ENCODE peak calls at places on chromosomes 5 and 9, in four cellular contexts. J, Q, N and H are unnamed samples.

GRCh38 chr5:773517-774264 is 10.8 kb downstream of the ZDHHC11B start:
- DNase-seq in J (no peak), Q (peak), N (no peak), H (no peak)

GRCh38 chr9:126378761-126379160 is 52.1 kb downstream of the MVB12B start:
- DNase-seq in J (no peak), Q (no peak), N (no peak), H (no peak)

GRCh38 chr5:1808466-1808865 is 7.3 kb downstream of the NDUFS6 start:
- DNase-seq in J (peak), Q (peak), N (peak), H (peak)

GRCh38 chr5:89425062-89425461 is 542.1 kb upstream of the MEF2C start:
- DNase-seq in J (no peak), Q (no peak), N (no peak), H (no peak)

GRCh38 chr5:132427285-132428146 is 58.0 kb downstream of the SLC22A5 start:
- DNase-seq in J (no peak), Q (no peak), N (peak), H (peak)

GRCh38 chr5:179679014-179679674 is 1.7 kb downstream of the CBY3 start:
- DNase-seq in J (no peak), Q (peak), N (peak), H (peak)

GRCh38 chr5:149834246-149834855 is 104.2 kb downstream of the PPARGC1B start:
- DNase-seq in J (peak), Q (peak), N (peak), H (peak)

GRCh38 chr5:61245486-61245885 is 83.2 kb upstream of the SMIM15 start:
- DNase-seq in J (no peak), Q (peak), N (peak), H (peak)

GRCh38 chr5:136642976-136643375 is 277.6 kb upstream of the TRPC7 start:
- DNase-seq in J (no peak), Q (no peak), N (no peak), H (no peak)

GRCh38 chr9:134059661-134060395 is 8.0 kb downstream of the BRD3 start:
- DNase-seq in J (peak), Q (no peak), N (no peak), H (no peak)

GRCh38 chr9:131588396-131588795 is 43.1 kb downstream of the PRRT1B start:
- DNase-seq in J (no peak), Q (no peak), N (no peak), H (no peak)

GRCh38 chr5:366541-367357 is 45.2 kb downstream of the AHRR start:
- DNase-seq in J (no peak), Q (no peak), N (no peak), H (no peak)

GRCh38 chr5:1420211-1421195 is 24.7 kb downstream of the SLC6A3 start:
- DNase-seq in J (no peak), Q (no peak), N (no peak), H (no peak)

GRCh38 chr5:170105643-170106611 is at the start of gene FOXI1:
- DNase-seq in J (no peak), Q (no peak), N (no peak), H (no peak)